ENCODE peak calls at places on chromosome 5, in seven cellular contexts. S is hypothalamus; A is CD4-positive, alpha-beta memory T cell; K is T-helper 1 cell; D is heart left ventricle; G is body of pancreas; T is breast epithelium. E is an unnamed sample.

GRCh38 chr5:107875834-107876233 is 205.1 kb upstream of the EFNA5 start:
- DNase-seq in S (no peak), A (no peak), K (no peak), D (no peak), G (no peak), T (no peak), E (no peak)

GRCh38 chr5:101045689-101046088 is 142.6 kb upstream of the ST8SIA4 start:
- DNase-seq in S (no peak), A (peak), K (no peak), D (no peak), G (no peak), T (no peak), E (no peak)

GRCh38 chr5:78407458-78407857 is 47.0 kb downstream of the SCAMP1 start:
- DNase-seq in S (no peak), A (no peak), K (no peak), D (no peak), G (no peak), T (no peak), E (no peak)

GRCh38 chr5:109784687-109785086 is 95.0 kb downstream of the MAN2A1 start:
- DNase-seq in S (no peak), A (no peak), K (no peak), D (no peak), G (no peak), T (no peak), E (no peak)

GRCh38 chr5:150394103-150394502 is 18.6 kb downstream of the CD74 start:
- DNase-seq in S (no peak), A (no peak), K (no peak), D (no peak), G (no peak), T (no peak), E (no peak)

GRCh38 chr5:81825237-81825636 is 74.3 kb upstream of the SSBP2 start:
- DNase-seq in S (peak), A (no peak), K (no peak), D (peak), G (peak), T (peak), E (no peak)

GRCh38 chr5:151051066-151051930 is 29.5 kb downstream of the TNIP1 start:
- DNase-seq in S (no peak), A (peak), K (peak), D (peak), G (peak), T (peak), E (peak)

GRCh38 chr5:59813761-59814562 is 79.6 kb downstream of the PDE4D start:
- DNase-seq in S (no peak), A (no peak), K (no peak), D (no peak), G (no peak), T (no peak), E (no peak)

GRCh38 chr5:21452429-21452828 is 1400.7 kb downstream of the CDH12 start:
- DNase-seq in S (no peak), A (no peak), K (no peak), D (no peak), G (no peak), T (no peak), E (no peak)

GRCh38 chr5:132260051-132260450 is 2.6 kb downstream of the PDLIM4 start:
- DNase-seq in S (no peak), A (no peak), K (no peak), D (no peak), G (no peak), T (peak), E (no peak)

GRCh38 chr5:54021413-54022155 is 288.8 kb downstream of the ARL15 start:
- DNase-seq in S (no peak), A (no peak), K (no peak), D (no peak), G (no peak), T (no peak), E (no peak)

GRCh38 chr5:74251106-74252032 is 389.2 kb downstream of the ENC1 start:
- DNase-seq in S (no peak), A (no peak), K (no peak), D (peak), G (no peak), T (peak), E (no peak)

GRCh38 chr5:72210913-72211670 is 103.8 kb downstream of the MAP1B start:
- DNase-seq in S (no peak), A (no peak), K (no peak), D (peak), G (peak), T (no peak), E (no peak)

GRCh38 chr5:65142511-65143011 is 339.2 kb downstream of the ADAMTS6 start:
- DNase-seq in S (no peak), A (no peak), K (no peak), D (no peak), G (no peak), T (no peak), E (no peak)

GRCh38 chr5:67315802-67316103 is 119.2 kb upstream of the CD180 start:
- DNase-seq in S (no peak), A (no peak), K (no peak), D (no peak), G (no peak), T (no peak), E (no peak)

GRCh38 chr5:149730620-149731331 is 666 bp downstream of the PPARGC1B start:
- DNase-seq in S (no peak), A (peak), K (no peak), D (peak), G (peak), T (peak), E (peak)

GRCh38 chr5:126780165-126780827 is 3.4 kb downstream of the LMNB1 start:
- DNase-seq in S (no peak), A (peak), K (no peak), D (no peak), G (peak), T (no peak), E (no peak)

GRCh38 chr5:135566422-135567416 is 12.1 kb downstream of the CXCL14 start:
- DNase-seq in S (no peak), A (no peak), K (no peak), D (no peak), G (no peak), T (no peak), E (no peak)

GRCh38 chr5:40464461-40464860 is 215.3 kb upstream of the PTGER4 start:
- DNase-seq in S (no peak), A (no peak), K (no peak), D (no peak), G (no peak), T (no peak), E (no peak)

GRCh38 chr5:32531885-32532520 is 53.4 kb upstream of the SUB1 start:
- DNase-seq in S (no peak), A (peak), K (no peak), D (no peak), G (no peak), T (no peak), E (no peak)

E was measured in mucosa of descending colon.